ENCODE peak calls at places on chromosomes 16 and 17, in ten cellular contexts. One of them, this sample, is unnamed.

GRCh38 chr17:8468109-8468508 is 32.4 kb downstream of the NDEL1 start:
- DNase-seq in lung: no peak
- DNase-seq in GM10248: no peak
- DNase-seq in fibroblast of the aortic adventitia: no peak
- DNase-seq in NB4: no peak
- DNase-seq in AG10803: no peak
- DNase-seq in Calu3: no peak
- DNase-seq in brain microvascular endothelial cell: no peak
- DNase-seq in heart right ventricle: no peak
- DNase-seq in GM13977: no peak
- DNase-seq in this sample: no peak

GRCh38 chr17:41657936-41658335 is 30.7 kb upstream of the EIF1 start:
- DNase-seq in Calu3: no peak
- DNase-seq in NB4: no peak
- DNase-seq in heart right ventricle: no peak
- DNase-seq in GM13977: no peak
- DNase-seq in AG10803: no peak
- DNase-seq in fibroblast of the aortic adventitia: no peak
- DNase-seq in lung: no peak
- DNase-seq in GM10248: no peak
- DNase-seq in brain microvascular endothelial cell: no peak
- DNase-seq in this sample: no peak

GRCh38 chr16:11263737-11264136 is 5.4 kb downstream of the TNP2 start:
- DNase-seq in brain microvascular endothelial cell: no peak
- DNase-seq in AG10803: no peak
- DNase-seq in heart right ventricle: no peak
- DNase-seq in NB4: no peak
- DNase-seq in Calu3: no peak
- DNase-seq in GM13977: no peak
- DNase-seq in GM10248: no peak
- DNase-seq in fibroblast of the aortic adventitia: no peak
- DNase-seq in lung: no peak
- DNase-seq in this sample: no peak

GRCh38 chr17:79993390-79994221 is 42.1 kb downstream of the TBC1D16 start:
- DNase-seq in brain microvascular endothelial cell: peak; percentile 78
- DNase-seq in NB4: peak; percentile 97
- DNase-seq in fibroblast of the aortic adventitia: peak; percentile 92
- DNase-seq in AG10803: peak; percentile 90
- DNase-seq in Calu3: peak; percentile 87
- DNase-seq in heart right ventricle: peak; percentile 81
- DNase-seq in GM13977: no peak
- DNase-seq in GM10248: peak; percentile 51
- DNase-seq in lung: peak; percentile 80
- DNase-seq in this sample: no peak

GRCh38 chr16:28149016-28149888 is 62.5 kb downstream of the XPO6 start:
- DNase-seq in fibroblast of the aortic adventitia: no peak
- DNase-seq in AG10803: no peak
- DNase-seq in GM13977: no peak
- DNase-seq in NB4: peak; percentile 38
- DNase-seq in Calu3: no peak
- DNase-seq in heart right ventricle: no peak
- DNase-seq in brain microvascular endothelial cell: no peak
- DNase-seq in GM10248: no peak
- DNase-seq in lung: no peak
- DNase-seq in this sample: no peak

GRCh38 chr17:4849011-4849536 is 15.9 kb downstream of the MINK1 start:
- DNase-seq in NB4: no peak
- DNase-seq in lung: no peak
- DNase-seq in AG10803: peak; percentile 17
- DNase-seq in GM13977: no peak
- DNase-seq in GM10248: peak; percentile 14
- DNase-seq in brain microvascular endothelial cell: no peak
- DNase-seq in heart right ventricle: no peak
- DNase-seq in fibroblast of the aortic adventitia: peak; percentile 64
- DNase-seq in Calu3: peak; percentile 38
- DNase-seq in this sample: no peak

GRCh38 chr16:2246301-2246885 is 5.0 kb downstream of the ECI1 start:
- DNase-seq in fibroblast of the aortic adventitia: no peak
- DNase-seq in heart right ventricle: no peak
- DNase-seq in brain microvascular endothelial cell: no peak
- DNase-seq in Calu3: no peak
- DNase-seq in GM13977: no peak
- DNase-seq in lung: no peak
- DNase-seq in AG10803: no peak
- DNase-seq in GM10248: no peak
- DNase-seq in NB4: no peak
- DNase-seq in this sample: no peak

GRCh38 chr17:79097226-79098055 is 22.8 kb downstream of the ENGASE start:
- DNase-seq in Calu3: no peak
- DNase-seq in NB4: no peak
- DNase-seq in AG10803: no peak
- DNase-seq in GM10248: no peak
- DNase-seq in brain microvascular endothelial cell: no peak
- DNase-seq in heart right ventricle: no peak
- DNase-seq in lung: no peak
- DNase-seq in GM13977: no peak
- DNase-seq in fibroblast of the aortic adventitia: no peak
- DNase-seq in this sample: no peak

GRCh38 chr17:69900829-69901228 is 174.2 kb upstream of the KCNJ16 start:
- DNase-seq in lung: no peak
- DNase-seq in NB4: no peak
- DNase-seq in fibroblast of the aortic adventitia: no peak
- DNase-seq in brain microvascular endothelial cell: no peak
- DNase-seq in AG10803: no peak
- DNase-seq in heart right ventricle: peak; percentile 17
- DNase-seq in GM10248: no peak
- DNase-seq in Calu3: no peak
- DNase-seq in GM13977: no peak
- DNase-seq in this sample: no peak

GRCh38 chr17:66304304-66305174 is 2.1 kb downstream of the PRKCA start:
- DNase-seq in Calu3: peak; percentile 58
- DNase-seq in heart right ventricle: no peak
- DNase-seq in fibroblast of the aortic adventitia: no peak
- DNase-seq in AG10803: no peak
- DNase-seq in brain microvascular endothelial cell: no peak
- DNase-seq in GM10248: no peak
- DNase-seq in GM13977: no peak
- DNase-seq in lung: no peak
- DNase-seq in NB4: peak; percentile 63
- DNase-seq in this sample: no peak

GRCh38 chr17:69757794-69758430 is 317.1 kb upstream of the KCNJ16 start:
- DNase-seq in brain microvascular endothelial cell: peak; percentile 47
- DNase-seq in heart right ventricle: no peak
- DNase-seq in lung: no peak
- DNase-seq in AG10803: peak; percentile 99
- DNase-seq in NB4: peak; percentile 47
- DNase-seq in GM10248: no peak
- DNase-seq in fibroblast of the aortic adventitia: peak; percentile 94
- DNase-seq in GM13977: no peak
- DNase-seq in Calu3: no peak
- DNase-seq in this sample: no peak

GRCh38 chr17:42809250-42809649 is 10.6 kb downstream of the CNTD1 start:
- DNase-seq in heart right ventricle: no peak
- DNase-seq in GM13977: no peak
- DNase-seq in GM10248: no peak
- DNase-seq in lung: no peak
- DNase-seq in brain microvascular endothelial cell: no peak
- DNase-seq in Calu3: no peak
- DNase-seq in AG10803: peak; percentile 92
- DNase-seq in fibroblast of the aortic adventitia: peak; percentile 85
- DNase-seq in NB4: peak; percentile 34
- DNase-seq in this sample: no peak

DNA sequence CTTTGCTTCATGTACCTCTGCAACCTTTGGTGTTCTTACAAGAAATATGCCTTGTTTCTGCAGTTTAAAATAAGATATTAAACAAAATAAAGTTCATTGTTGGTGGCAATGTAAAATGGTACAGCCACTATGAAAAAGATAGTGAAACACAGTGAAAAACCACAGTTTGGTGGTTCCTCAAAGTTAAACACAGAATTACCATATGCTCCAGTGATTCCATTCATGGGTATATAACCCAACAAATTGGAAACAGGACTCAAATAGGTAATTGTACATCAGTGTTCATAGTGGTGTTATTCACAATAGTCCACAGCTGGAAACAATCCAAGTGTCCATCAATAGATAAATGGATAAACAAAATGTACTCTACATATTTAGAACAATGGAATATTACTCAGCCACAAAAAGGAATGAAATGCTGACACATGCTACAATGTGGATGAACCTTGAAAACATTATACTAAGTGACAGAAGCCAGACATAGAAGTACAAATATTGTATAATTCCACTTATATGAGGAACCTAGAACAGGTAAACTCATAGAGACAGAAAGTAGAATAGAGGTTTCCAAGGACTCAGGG is 49.2 kb downstream of the CUEDC1 start:
- DNase-seq in GM10248: no peak
- DNase-seq in NB4: no peak
- DNase-seq in lung: no peak
- DNase-seq in fibroblast of the aortic adventitia: no peak
- DNase-seq in Calu3: no peak
- DNase-seq in GM13977: no peak
- DNase-seq in heart right ventricle: no peak
- DNase-seq in brain microvascular endothelial cell: no peak
- DNase-seq in AG10803: no peak
- DNase-seq in this sample: no peak
- TF ChIP-seq CTCF in GM10248: no peak
- TF ChIP-seq CTCF in NB4: no peak
- TF ChIP-seq CTCF in lung: no peak
- TF ChIP-seq CTCF in fibroblast of the aortic adventitia: no peak
- TF ChIP-seq CTCF in Calu3: no peak
- TF ChIP-seq CTCF in GM13977: no peak
- TF ChIP-seq CTCF in heart right ventricle: no peak
- TF ChIP-seq CTCF in brain microvascular endothelial cell: no peak
- TF ChIP-seq CTCF in AG10803: no peak
- TF ChIP-seq CTCF in this sample: no peak

GRCh38 chr17:65278820-65279184 is 141.6 kb downstream of the RGS9 start:
- DNase-seq in lung: no peak
- DNase-seq in GM13977: no peak
- DNase-seq in GM10248: no peak
- DNase-seq in brain microvascular endothelial cell: no peak
- DNase-seq in AG10803: no peak
- DNase-seq in heart right ventricle: no peak
- DNase-seq in NB4: no peak
- DNase-seq in fibroblast of the aortic adventitia: no peak
- DNase-seq in Calu3: no peak
- DNase-seq in this sample: no peak

GRCh38 chr17:65283704-65284103 is 146.5 kb downstream of the RGS9 start:
- DNase-seq in AG10803: no peak
- DNase-seq in GM10248: no peak
- DNase-seq in brain microvascular endothelial cell: no peak
- DNase-seq in GM13977: no peak
- DNase-seq in heart right ventricle: no peak
- DNase-seq in NB4: no peak
- DNase-seq in Calu3: no peak
- DNase-seq in fibroblast of the aortic adventitia: peak; percentile 36
- DNase-seq in lung: no peak
- DNase-seq in this sample: no peak

GRCh38 chr17:65279456-65279855 is 142.3 kb downstream of the RGS9 start:
- DNase-seq in GM10248: no peak
- DNase-seq in NB4: no peak
- DNase-seq in lung: no peak
- DNase-seq in AG10803: no peak
- DNase-seq in heart right ventricle: no peak
- DNase-seq in brain microvascular endothelial cell: no peak
- DNase-seq in GM13977: no peak
- DNase-seq in fibroblast of the aortic adventitia: no peak
- DNase-seq in Calu3: no peak
- DNase-seq in this sample: no peak

GRCh38 chr17:65277576-65277975 is 140.4 kb downstream of the RGS9 start:
- DNase-seq in GM10248: no peak
- DNase-seq in heart right ventricle: no peak
- DNase-seq in fibroblast of the aortic adventitia: peak; percentile 57
- DNase-seq in lung: no peak
- DNase-seq in Calu3: no peak
- DNase-seq in NB4: no peak
- DNase-seq in AG10803: peak; percentile 78
- DNase-seq in brain microvascular endothelial cell: no peak
- DNase-seq in GM13977: no peak
- DNase-seq in this sample: no peak

GRCh38 chr17:65278050-65278819 is 141.1 kb downstream of the RGS9 start:
- DNase-seq in GM13977: peak; percentile 33
- DNase-seq in Calu3: peak; percentile 42
- DNase-seq in NB4: peak; percentile 34
- DNase-seq in fibroblast of the aortic adventitia: peak; percentile 48
- DNase-seq in GM10248: peak; percentile 30
- DNase-seq in lung: peak; percentile 34
- DNase-seq in brain microvascular endothelial cell: peak; percentile 78
- DNase-seq in heart right ventricle: peak; percentile 16
- DNase-seq in AG10803: peak; percentile 78
- DNase-seq in this sample: no peak
- TF ChIP-seq CTCF in GM13977: peak; percentile 36
- TF ChIP-seq CTCF in Calu3: peak; percentile 25
- TF ChIP-seq CTCF in NB4: peak; percentile 36
- TF ChIP-seq CTCF in fibroblast of the aortic adventitia: peak; percentile 59
- TF ChIP-seq CTCF in GM10248: no peak
- TF ChIP-seq CTCF in lung: peak; percentile 46
- TF ChIP-seq CTCF in brain microvascular endothelial cell: peak; percentile 90
- TF ChIP-seq CTCF in heart right ventricle: no peak
- TF ChIP-seq CTCF in AG10803: peak; percentile 85
- TF ChIP-seq CTCF in this sample: peak; percentile 29

DNA sequence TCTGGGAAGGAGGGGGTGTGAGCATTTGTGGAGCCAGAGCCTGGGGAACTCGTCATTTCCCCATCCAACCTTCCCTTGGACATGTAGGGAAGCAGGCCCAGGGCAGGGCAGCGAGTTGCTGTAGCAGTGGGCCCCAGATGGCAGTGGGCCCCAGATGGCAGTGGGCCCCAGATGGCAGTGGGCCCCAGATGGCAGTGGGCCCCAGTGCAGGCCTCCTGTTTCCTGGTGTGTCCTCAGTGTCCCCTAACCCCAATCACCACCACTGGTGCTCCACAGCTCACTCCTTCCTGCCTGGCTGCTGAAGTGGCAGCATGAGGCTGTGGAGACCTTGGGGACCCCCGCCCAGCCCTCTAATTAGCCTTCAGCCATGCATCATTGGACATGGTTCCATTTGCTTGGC is 4.5 kb downstream of the KCNJ12 start:
- DNase-seq in lung: no peak
- DNase-seq in GM10248: no peak
- DNase-seq in fibroblast of the aortic adventitia: no peak
- DNase-seq in AG10803: no peak
- DNase-seq in NB4: no peak
- DNase-seq in GM13977: no peak
- DNase-seq in Calu3: no peak
- DNase-seq in heart right ventricle: no peak
- DNase-seq in brain microvascular endothelial cell: no peak
- DNase-seq in this sample: no peak
- TF ChIP-seq CTCF in lung: no peak
- TF ChIP-seq CTCF in GM10248: no peak
- TF ChIP-seq CTCF in fibroblast of the aortic adventitia: no peak
- TF ChIP-seq CTCF in AG10803: no peak
- TF ChIP-seq CTCF in NB4: no peak
- TF ChIP-seq CTCF in GM13977: no peak
- TF ChIP-seq CTCF in Calu3: no peak
- TF ChIP-seq CTCF in heart right ventricle: no peak
- TF ChIP-seq CTCF in brain microvascular endothelial cell: no peak
- TF ChIP-seq CTCF in this sample: no peak

DNA sequence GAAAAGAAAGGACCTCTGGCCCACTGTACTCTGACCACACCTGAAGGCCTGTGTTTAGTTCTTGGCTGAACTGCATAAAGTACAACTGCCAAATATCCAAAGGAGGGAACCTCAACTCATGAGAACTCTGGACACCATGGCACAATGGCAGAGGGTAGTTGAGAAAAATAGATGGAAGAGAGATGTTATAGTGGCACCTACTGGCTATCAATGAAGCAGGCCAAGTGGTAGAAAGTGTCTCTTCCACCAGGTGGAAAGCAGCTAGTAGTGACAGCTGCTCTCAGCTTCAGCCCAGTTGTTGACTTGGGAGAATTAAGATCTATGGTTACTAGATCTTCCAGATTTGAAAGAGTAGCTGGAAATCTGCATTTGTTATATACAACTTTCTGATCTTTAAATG is 3.2 kb downstream of the MED31 start:
- DNase-seq in GM10248: no peak
- DNase-seq in NB4: peak; percentile 42
- DNase-seq in heart right ventricle: no peak
- DNase-seq in GM13977: no peak
- DNase-seq in AG10803: no peak
- DNase-seq in lung: no peak
- DNase-seq in brain microvascular endothelial cell: no peak
- DNase-seq in Calu3: no peak
- DNase-seq in fibroblast of the aortic adventitia: no peak
- DNase-seq in this sample: no peak
- TF ChIP-seq CTCF in GM10248: peak; percentile 30
- TF ChIP-seq CTCF in NB4: peak; percentile 22
- TF ChIP-seq CTCF in heart right ventricle: no peak
- TF ChIP-seq CTCF in GM13977: peak; percentile 35
- TF ChIP-seq CTCF in AG10803: peak; percentile 10
- TF ChIP-seq CTCF in lung: no peak
- TF ChIP-seq CTCF in brain microvascular endothelial cell: peak; percentile 53
- TF ChIP-seq CTCF in Calu3: no peak
- TF ChIP-seq CTCF in fibroblast of the aortic adventitia: no peak
- TF ChIP-seq CTCF in this sample: no peak

This sample was measured in natural killer cell.